ENCODE peak calls at places on chromosomes 6 and 20, in five cellular contexts. S is effector memory CD4-positive, alpha-beta T cell; I is psoas muscle; O is ascending aorta; R is lung. F is an unnamed sample. For H3K4me1 and H3K27me3, the result is how much of the 10 kb centered on the place peaks cover.

GRCh38 chr20:62762801-62763368 is 33.4 kb upstream of the MRGBP start:
- DNase-seq in S (no peak), I (peak), O (no peak), R (no peak), F (no peak)

GRCh38 chr20:2358006-2358405 is 22.7 kb upstream of the TGM6 start:
- DNase-seq in S (no peak), I (no peak), O (no peak), R (no peak), F (no peak)

GRCh38 chr6:141252828-141253608 is 879.7 kb upstream of the GJE1 start:
- DNase-seq in S (no peak), I (no peak), O (no peak), R (no peak), F (no peak)

GRCh38 chr20:17357238-17357637 is 130.4 kb downstream of the PCSK2 start:
- DNase-seq in S (no peak), I (no peak), O (no peak), R (no peak), F (no peak)

GRCh38 chr6:130322673-130323268 is 43.0 kb upstream of the TMEM200A start:
- DNase-seq in S (peak), I (no peak), O (no peak), R (no peak), F (peak)

GRCh38 chr20:58818585-58819285 is 32.0 kb downstream of the GNAS-AS1 start:
- DNase-seq in S (no peak), I (no peak), O (no peak), R (no peak), F (no peak)

GRCh38 chr6:156809034-156809433 is 31.9 kb downstream of the ARID1B start:
- DNase-seq in S (no peak), I (no peak), O (no peak), R (no peak), F (no peak)

GRCh38 chr20:15144911-15145310 is 807.5 kb upstream of the FLRT3 start:
- DNase-seq in S (no peak), I (no peak), O (no peak), R (no peak), F (no peak)

GRCh38 chr6:4459032-4459431 is 317.2 kb upstream of the CDYL start:
- DNase-seq in S (no peak), I (no peak), O (no peak), R (no peak), F (no peak)

GRCh38 chr6:79878142-79878748 is 69.1 kb downstream of the ELOVL4 start:
- DNase-seq in S (no peak), I (no peak), O (no peak), R (no peak), F (no peak)

GRCh38 chr6:13593103-13593502 is 18.7 kb downstream of the SIRT5 start:
- DNase-seq in S (no peak), I (no peak), O (no peak), R (no peak), F (no peak)

GRCh38 chr6:149324428-149324827 is 6.9 kb downstream of the TAB2 start:
- DNase-seq in S (no peak), I (no peak), O (no peak), R (no peak), F (no peak)

GRCh38 chr6:145813285-145814034 is 1.1 kb downstream of the FBXO30 start:
- DNase-seq in S (no peak), I (no peak), O (no peak), R (no peak), F (no peak)

GRCh38 chr6:72461144-72461543 is 160.7 kb upstream of the KCNQ5 start:
- DNase-seq in S (no peak), I (no peak), O (no peak), R (no peak), F (no peak)

GRCh38 chr20:50088022-50088421 is 24.9 kb downstream of the UBE2V1 start:
- DNase-seq in S (no peak), I (no peak), O (no peak), R (no peak), F (no peak)

GRCh38 chr20:39943336-39943735 is 745.7 kb downstream of the MAFB start:
- DNase-seq in S (no peak), I (no peak), O (no peak), R (no peak), F (no peak)

GRCh38 chr6:139757766-139758655 is 383.6 kb upstream of the CITED2 start:
- DNase-seq in S (no peak), I (no peak), O (no peak), R (no peak), F (no peak)

GRCh38 chr20:63366658-63367360 is 5.7 kb upstream of the CHRNA4 start:
- DNase-seq in S (no peak), I (no peak), O (no peak), R (no peak), F (no peak)

GRCh38 chr20:42530855-42531674 is 658.6 kb downstream of the PTPRT start:
- DNase-seq in S (no peak), I (no peak), O (no peak), R (no peak), F (no peak)

GRCh38 chr6:106446983-106447382 is 86.5 kb downstream of the CRYBG1 start:
- DNase-seq in S (no peak), I (no peak), O (no peak), R (no peak), F (no peak)

GRCh38 chr20:1949306-1949705 is 44.6 kb downstream of the PDYN start:
- DNase-seq in S (no peak), I (no peak), O (no peak), R (no peak), F (no peak)

GRCh38 chr6:87789198-87789899 is 87.3 kb upstream of the AKIRIN2 start:
- DNase-seq in S (no peak), I (no peak), O (no peak), R (peak), F (no peak)

GRCh38 chr6:164344801-164345291 is 930.3 kb downstream of the QKI start:
- DNase-seq in S (no peak), I (no peak), O (no peak), R (no peak), F (no peak)

GRCh38 chr6:158206740-158207451 is 38.7 kb downstream of the GTF2H5 start:
- DNase-seq in S (no peak), I (no peak), O (no peak), R (no peak), F (no peak)

GRCh38 chr6:17491416-17492142 is 98.2 kb downstream of the CAP2 start:
- DNase-seq in S (no peak), I (no peak), O (no peak), R (no peak), F (no peak)

GRCh38 chr6:108588586-108588985 is 27.9 kb downstream of the FOXO3 start:
- DNase-seq in S (no peak), I (no peak), O (no peak), R (no peak), F (no peak)

GRCh38 chr20:7497985-7498384 is 442.3 kb downstream of the HAO1 start:
- DNase-seq in S (no peak), I (no peak), O (no peak), R (no peak), F (no peak)

GRCh38 chr20:1622450-1622849 is 2.6 kb upstream of the SIRPB1 start:
- DNase-seq in S (no peak), I (no peak), O (no peak), R (no peak), F (peak)

GRCh38 chr6:19454296-19454998 is 382.7 kb upstream of the ID4 start:
- DNase-seq in S (no peak), I (no peak), O (no peak), R (no peak), F (no peak)

GRCh38 chr6:93040375-93040774 is 379.0 kb downstream of the EPHA7 start:
- DNase-seq in S (no peak), I (no peak), O (no peak), R (no peak), F (no peak)

DNA sequence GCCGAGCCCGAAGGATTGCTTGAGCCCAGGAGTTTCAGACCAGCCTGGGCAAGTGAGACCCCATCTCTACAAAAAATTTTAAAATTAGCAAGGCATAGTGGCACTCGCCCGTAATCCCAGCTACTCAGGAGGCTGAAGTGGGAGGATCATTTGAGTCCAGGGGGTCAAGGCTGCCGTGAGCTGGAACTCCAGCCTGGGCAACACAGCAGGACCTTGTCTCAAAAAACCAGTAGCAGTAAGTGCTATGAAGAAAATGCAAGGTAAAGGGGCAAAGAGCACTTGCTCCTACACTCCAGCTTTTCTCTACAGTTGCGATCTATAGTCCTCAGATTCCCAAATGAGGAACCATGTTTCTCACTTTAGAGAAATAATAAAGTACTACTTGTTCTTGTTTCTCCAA is 1.8 kb upstream of the DDX39B start:
- DNase-seq in S (no peak), I (no peak), O (no peak), R (no peak), F (no peak)
- H3K4me1 ChIP-seq in S (under half), I (under half), O (under half), R (under half), F (half or more)

DNA sequence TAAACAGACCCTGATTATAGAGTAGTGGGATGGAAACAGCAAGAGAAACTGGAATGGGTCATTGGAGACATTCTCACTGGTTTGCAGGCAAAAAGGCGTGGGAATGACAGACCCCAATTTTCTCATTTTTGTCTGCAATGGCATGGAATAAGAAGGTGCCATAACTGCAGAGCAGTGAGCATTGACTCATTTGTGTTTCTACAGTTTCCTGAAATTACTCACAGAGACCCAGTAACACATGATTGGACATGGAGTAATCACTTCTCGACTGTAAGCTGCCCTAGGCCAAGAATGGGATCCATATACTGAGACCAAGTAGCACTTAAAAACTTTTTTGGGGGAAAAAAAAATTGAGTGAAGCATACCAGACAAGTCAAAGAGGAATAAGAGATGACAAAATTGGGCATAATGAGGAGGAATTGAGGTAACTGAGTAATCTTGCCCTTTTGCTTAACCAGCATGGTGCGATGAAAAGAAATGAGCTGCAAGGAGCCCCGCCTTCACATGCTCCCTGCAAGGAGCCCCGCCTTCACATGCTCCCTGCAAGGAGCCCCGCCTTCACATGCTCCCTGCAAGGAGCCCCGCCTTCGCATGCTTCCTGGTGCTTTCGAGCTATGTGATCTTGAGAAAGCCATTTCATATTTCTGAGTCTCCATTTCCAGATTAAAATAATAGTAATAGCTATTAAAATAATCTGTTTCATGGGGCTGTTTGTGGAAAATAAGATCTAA is 44.2 kb downstream of the NHSL1 start:
- DNase-seq in S (peak), I (no peak), O (no peak), R (no peak), F (peak)
- H3K4me3 ChIP-seq in S (peak), I (no peak), O (no peak), R (no peak), F (peak)

DNA sequence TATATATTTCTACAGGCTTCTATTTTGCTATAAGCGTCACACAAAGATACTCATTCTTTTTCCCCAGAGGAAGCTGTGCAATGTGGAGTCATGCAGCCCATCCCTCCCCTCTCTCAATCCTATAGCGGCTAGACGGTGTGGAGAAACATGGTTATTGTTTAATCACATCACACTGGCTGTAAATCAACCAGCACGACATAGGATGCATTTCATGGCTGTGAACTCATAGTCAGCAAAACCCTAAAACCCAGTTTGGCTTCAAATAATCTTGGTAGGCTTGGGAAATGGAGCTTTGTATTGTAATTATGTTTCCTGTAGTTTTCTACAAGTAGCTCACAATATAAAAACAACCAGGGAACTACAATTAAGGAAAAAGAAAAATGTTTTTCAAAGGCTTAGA is 16.8 kb downstream of the FOXC1 start:
- DNase-seq in S (no peak), I (no peak), O (no peak), R (no peak), F (no peak)
- H3K27me3 ChIP-seq in S (under half), I (under half), O (under half), R (under half), F (under half)

GRCh38 chr6:137236581-137237355 is 17.6 kb upstream of the IFNGR1 start:
- DNase-seq in S (no peak), I (no peak), O (no peak), R (no peak), F (no peak)

GRCh38 chr6:137237413-137238170 is 18.4 kb upstream of the IFNGR1 start:
- DNase-seq in S (no peak), I (no peak), O (no peak), R (no peak), F (no peak)

GRCh38 chr6:137241481-137242011 is 22.4 kb upstream of the IFNGR1 start:
- DNase-seq in S (no peak), I (no peak), O (no peak), R (no peak), F (no peak)

GRCh38 chr6:137235686-137236085 is 16.5 kb upstream of the IFNGR1 start:
- DNase-seq in S (no peak), I (no peak), O (no peak), R (no peak), F (no peak)

GRCh38 chr6:137240168-137240567 is 21.0 kb upstream of the IFNGR1 start:
- DNase-seq in S (no peak), I (peak), O (peak), R (peak), F (no peak)
- H3K4me1 ChIP-seq in S (under half), I (under half), O (under half), R (under half), F (under half)

GRCh38 chr6:26269406-26270120 is 95.4 kb upstream of the BTN3A2 start:
- DNase-seq in S (no peak), I (no peak), O (no peak), R (no peak), F (no peak)
- H3K4me3 ChIP-seq in S (no peak), I (no peak), O (no peak), R (no peak), F (no peak)

GRCh38 chr20:46894579-46894958 is at the start of gene EYA2:
- DNase-seq in S (no peak), I (peak), O (no peak), R (no peak), F (no peak)

GRCh38 chr20:46895906-46896242 is 1.2 kb downstream of the EYA2 start:
- DNase-seq in S (no peak), I (no peak), O (no peak), R (no peak), F (no peak)

GRCh38 chr20:46893051-46893450 is 1.6 kb upstream of the EYA2 start:
- DNase-seq in S (no peak), I (no peak), O (no peak), R (no peak), F (no peak)

GRCh38 chr20:46894971-46895905 is 595 bp downstream of the EYA2 start:
- DNase-seq in S (no peak), I (peak), O (no peak), R (no peak), F (no peak)

DNA sequence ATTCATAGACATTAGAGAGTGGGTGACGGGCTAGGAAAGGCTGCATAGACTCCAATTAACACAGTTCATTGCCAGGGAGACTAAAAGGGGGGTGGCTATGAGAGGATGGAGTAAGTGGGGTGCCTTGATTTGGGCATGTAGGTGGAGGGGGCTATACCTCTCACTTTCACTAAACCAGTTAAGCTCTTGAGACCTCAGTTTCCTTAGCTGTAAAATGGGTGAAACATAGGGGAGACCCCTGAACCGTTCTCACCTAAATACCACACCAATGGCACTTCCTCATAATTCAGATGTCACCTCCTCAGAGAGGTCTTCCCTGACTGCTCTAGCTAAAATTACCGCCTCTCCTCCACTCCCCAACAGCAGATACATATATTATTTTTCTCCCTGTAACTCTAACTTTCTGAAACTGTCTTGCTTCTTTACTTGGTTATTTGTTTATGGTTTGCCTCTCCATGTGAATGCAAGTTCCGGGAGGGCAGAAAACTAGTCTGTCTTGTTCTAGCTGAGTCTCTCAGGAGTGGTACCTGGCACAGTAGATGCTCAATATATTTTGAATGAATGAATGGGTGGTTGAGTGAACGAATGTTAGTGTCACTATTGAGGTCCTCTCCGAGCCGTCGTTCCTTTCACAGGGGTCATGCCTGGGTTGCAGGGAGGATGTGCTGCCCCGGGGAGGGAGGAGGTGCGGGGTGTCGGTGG is 615 bp upstream of the EYA2 start:
- DNase-seq in S (no peak), I (no peak), O (no peak), R (no peak), F (no peak)
- H3K27me3 ChIP-seq in S (under half), I (under half), O (under half), R (under half), F (under half)

DNA sequence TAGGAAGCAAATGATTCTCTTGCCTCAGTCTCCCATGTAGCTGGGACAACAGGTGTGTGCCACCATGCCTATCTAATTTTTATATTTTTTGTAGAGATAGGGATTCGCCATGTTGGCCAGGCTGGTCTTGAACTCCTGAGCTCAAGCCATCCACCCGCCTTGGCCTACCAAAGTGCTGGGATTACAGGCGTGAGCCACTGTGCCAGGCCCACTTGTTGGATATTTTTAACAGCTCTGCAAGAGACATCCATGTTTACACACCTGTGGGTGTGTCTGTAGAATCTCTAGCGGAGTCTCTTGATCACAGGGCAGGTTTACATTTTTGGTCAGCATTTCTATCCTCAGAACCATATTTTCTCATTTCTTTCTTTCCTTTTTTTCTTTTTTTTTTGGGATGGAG is 53.1 kb upstream of the ZFP64 start:
- DNase-seq in S (no peak), I (no peak), O (no peak), R (no peak), F (no peak)
- H3K4me1 ChIP-seq in S (under half), I (under half), O (under half), R (under half), F (under half)

F was measured in CD4-positive, alpha-beta memory T cell.